ENCODE peak calls at places on chromosomes 16 and 17, in eight cellular contexts. T, R, V, Z, I, E, W and A are unnamed samples.

GRCh38 chr16:10984509-10984908 is 40.1 kb downstream of the CLEC16A start:
- DNase-seq in Z (no peak), W (no peak), E (no peak), I (no peak), R (no peak), T (no peak), V (no peak), A (no peak)

GRCh38 chr16:76265434-76266045 is 11.7 kb upstream of the CNTNAP4 start:
- DNase-seq in V (peak), T (no peak), I (peak), Z (peak), R (peak), W (no peak), E (no peak), A (peak)

GRCh38 chr17:45320931-45321461 is 4.2 kb upstream of the MAP3K14 start:
- DNase-seq in Z (peak), T (no peak), V (peak), I (peak), R (no peak), E (peak), W (no peak), A (peak)

GRCh38 chr17:42670199-42670924 is 6.4 kb downstream of the PLEKHH3 start:
- DNase-seq in I (no peak), T (no peak), V (no peak), R (no peak), Z (no peak), E (no peak), W (no peak), A (no peak)

GRCh38 chr17:47232465-47232864 is 21.2 kb upstream of the ITGB3 start:
- DNase-seq in Z (no peak), E (no peak), I (no peak), R (no peak), T (no peak), W (no peak), V (no peak), A (no peak)

GRCh38 chr16:84867696-84868095 is 47.9 kb downstream of the CRISPLD2 start:
- DNase-seq in I (no peak), V (no peak), Z (no peak), T (no peak), W (no peak), E (no peak), R (no peak), A (no peak)

GRCh38 chr17:48429638-48430586 is at the start of gene SKAP1:
- DNase-seq in R (no peak), Z (no peak), T (no peak), W (no peak), E (no peak), I (no peak), V (peak), A (no peak)

GRCh38 chr17:2959371-2960130 is 103.9 kb downstream of the OR1D5 start:
- DNase-seq in Z (no peak), T (no peak), V (no peak), I (no peak), R (no peak), W (no peak), E (no peak), A (no peak)

GRCh38 chr17:31190351-31190750 is 95.6 kb downstream of the NF1 start:
- DNase-seq in I (no peak), Z (no peak), T (no peak), R (no peak), W (no peak), V (no peak), E (peak), A (no peak)

GRCh38 chr17:2213291-2213960 is 90.2 kb downstream of the SMG6 start:
- DNase-seq in R (peak), E (no peak), T (no peak), V (no peak), Z (no peak), I (no peak), W (no peak), A (no peak)